ENCODE peak calls at places on chromosome 9, in five cellular contexts. R, D, N, L and W are unnamed samples.

GRCh38 chr9:15299374-15299939 is 7.6 kb downstream of the TTC39B start:
- DNase-seq in R (no peak), N (no peak), L (no peak), D (peak; percentile 15), W (no peak)

GRCh38 chr9:131284856-131285255 is 4.7 kb upstream of the PLPP7 start:
- DNase-seq in N (no peak), D (no peak), R (no peak), L (no peak), W (no peak)

GRCh38 chr9:89418882-89419641 is 78.9 kb downstream of the SEMA4D start:
- DNase-seq in L (no peak), R (no peak), D (no peak), N (no peak), W (no peak)

GRCh38 chr9:126404459-126404858 is 77.8 kb downstream of the MVB12B start:
- DNase-seq in L (no peak), N (no peak), D (no peak), R (no peak), W (no peak)

GRCh38 chr9:70988551-70988950 is 132.9 kb downstream of the TRPM3 start:
- DNase-seq in R (no peak), N (no peak), D (no peak), L (no peak), W (no peak)

GRCh38 chr9:33946779-33947535 is 101.7 kb downstream of the UBAP2 start:
- DNase-seq in N (no peak), R (no peak), D (no peak), L (no peak), W (no peak)

GRCh38 chr9:107439991-107440456 is 49.5 kb downstream of the KLF4 start:
- DNase-seq in R (no peak), N (no peak), D (no peak), L (no peak), W (no peak)

GRCh38 chr9:36796671-36797419 is 224.2 kb downstream of the MELK start:
- DNase-seq in N (no peak), D (no peak), R (no peak), L (no peak), W (no peak)

GRCh38 chr9:135329571-135330306 is 149.8 kb upstream of the PPP1R26 start:
- DNase-seq in L (no peak), R (peak; percentile 21), D (no peak), N (no peak), W (no peak)

GRCh38 chr9:79469164-79469563 is 102.6 kb upstream of the TLE4 start:
- DNase-seq in D (no peak), R (no peak), L (no peak), N (no peak), W (no peak)

GRCh38 chr9:69877852-69878507 is 57.4 kb downstream of the CFAP95 start:
- DNase-seq in R (no peak), D (no peak), N (no peak), L (peak; percentile 35), W (no peak)

GRCh38 chr9:89919171-89919681 is 314.4 kb downstream of the GADD45G start:
- DNase-seq in N (peak; percentile 89), R (no peak), L (no peak), D (no peak), W (peak; percentile 40)

GRCh38 chr9:86069206-86069869 is 30.0 kb downstream of the GOLM1 start:
- DNase-seq in D (no peak), N (no peak), L (no peak), R (no peak), W (no peak)